ENCODE peak calls at places on chromosomes 12 and 14, in ten cellular contexts. Y is neural progenitor cell; A is psoas muscle; F is ureter; K is activated CD4-positive, CD25-positive, alpha-beta regulatory T cell; U is EL; E is HS-27A; X is GM04504; I is GDM1; J is fibroblast of lung. N is an unnamed sample.

GRCh38 chr14:102297436-102298170 is 7.4 kb downstream of the MOK start:
- DNase-seq in Y (no peak), A (no peak), F (no peak), K (no peak), U (no peak), E (no peak), X (no peak), I (no peak), J (no peak), N (no peak)

GRCh38 chr12:119683413-119683812 is 15.5 kb downstream of the PRKAB1 start:
- DNase-seq in Y (no peak), A (no peak), F (no peak), K (no peak), U (peak; percentile 70), E (no peak), X (no peak), I (no peak), J (peak; percentile 49), N (no peak)

GRCh38 chr12:1117970-1118563 is 127.0 kb downstream of the ERC1 start:
- DNase-seq in Y (peak; percentile 76), A (peak; percentile 72), F (peak; percentile 66), K (peak; percentile 56), U (peak; percentile 68), E (peak; percentile 86), X (peak; percentile 46), I (peak; percentile 51), J (peak; percentile 58), N (peak; percentile 66)

GRCh38 chr12:113932411-113933196 is 33.5 kb downstream of the RBM19 start:
- DNase-seq in Y (peak; percentile 73), A (peak; percentile 72), F (no peak), K (no peak), U (no peak), E (no peak), X (no peak), I (no peak), J (peak; percentile 21), N (no peak)

GRCh38 chr12:6273931-6274687 is 36.4 kb upstream of the PLEKHG6 start:
- DNase-seq in Y (peak; percentile 77), A (no peak), F (no peak), K (no peak), U (no peak), E (no peak), X (no peak), I (no peak), J (no peak), N (no peak)

GRCh38 chr12:117096643-117097042 is 2.6 kb downstream of the TESC start:
- DNase-seq in Y (no peak), A (no peak), F (no peak), K (no peak), U (no peak), E (no peak), X (no peak), I (no peak), J (no peak), N (no peak)

GRCh38 chr14:102085503-102085902 is 1.3 kb downstream of the HSP90AA1 start:
- DNase-seq in Y (no peak), A (no peak), F (no peak), K (no peak), U (no peak), E (no peak), X (no peak), I (no peak), J (no peak), N (no peak)

GRCh38 chr12:80188566-80188965 is 89.2 kb downstream of the OTOGL start:
- DNase-seq in Y (no peak), A (no peak), F (no peak), K (no peak), U (no peak), E (no peak), X (no peak), I (no peak), J (peak; percentile 8), N (no peak)

GRCh38 chr14:63940387-63940786 is 87.6 kb downstream of the SYNE2 start:
- DNase-seq in Y (no peak), A (no peak), F (no peak), K (no peak), U (no peak), E (no peak), X (no peak), I (no peak), J (no peak), N (no peak)

GRCh38 chr14:68503186-68503825 is 289.6 kb downstream of the ZFP36L1 start:
- DNase-seq in Y (no peak), A (no peak), F (no peak), K (no peak), U (no peak), E (no peak), X (no peak), I (no peak), J (no peak), N (no peak)

GRCh38 chr14:26527095-26527494 is 70.7 kb downstream of the NOVA1 start:
- DNase-seq in Y (no peak), A (no peak), F (no peak), K (no peak), U (no peak), E (no peak), X (no peak), I (no peak), J (peak; percentile 25), N (peak; percentile 23)

GRCh38 chr12:103854372-103854973 is 13.4 kb upstream of the NT5DC3 start:
- DNase-seq in Y (no peak), A (no peak), F (no peak), K (no peak), U (no peak), E (no peak), X (no peak), I (no peak), J (no peak), N (no peak)

GRCh38 chr12:69055280-69055679 is 122.3 kb upstream of the CPM start:
- DNase-seq in Y (no peak), A (no peak), F (no peak), K (no peak), U (no peak), E (no peak), X (no peak), I (no peak), J (no peak), N (no peak)

GRCh38 chr12:106090586-106091411 is 48.0 kb downstream of the NUAK1 start:
- DNase-seq in Y (no peak), A (peak; percentile 62), F (no peak), K (no peak), U (peak; percentile 82), E (no peak), X (peak; percentile 70), I (no peak), J (peak; percentile 94), N (peak; percentile 84)

GRCh38 chr14:68937790-68938514 is 41.1 kb downstream of the ACTN1 start:
- DNase-seq in Y (peak; percentile 53), A (no peak), F (peak; percentile 80), K (no peak), U (no peak), E (no peak), X (no peak), I (no peak), J (peak; percentile 56), N (peak; percentile 43)

N was measured in kidney glomerular epithelial cell.